ENCODE peak calls at places on chromosomes 1 and 21, in five cellular contexts. One of them, this sample, is unnamed.

GRCh38 chr1:22273686-22274681 is 131.1 kb upstream of the WNT4 start:
- DNase-seq in hepatocyte: no peak
- DNase-seq in MM.1S: no peak
- DNase-seq in psoas muscle: no peak
- DNase-seq in tibial nerve: no peak
- DNase-seq in this sample: no peak

GRCh38 chr21:15365751-15366392 is 301.1 kb upstream of the NRIP1 start:
- DNase-seq in psoas muscle: no peak
- DNase-seq in MM.1S: no peak
- DNase-seq in hepatocyte: peak
- DNase-seq in tibial nerve: no peak
- DNase-seq in this sample: no peak

GRCh38 chr1:84253891-84254290 is 47.6 kb upstream of the SAMD13 start:
- DNase-seq in tibial nerve: no peak
- DNase-seq in psoas muscle: peak
- DNase-seq in MM.1S: no peak
- DNase-seq in hepatocyte: peak
- DNase-seq in this sample: no peak

GRCh38 chr1:172429324-172430127 is 9.0 kb downstream of the C1orf105 start:
- DNase-seq in MM.1S: peak
- DNase-seq in hepatocyte: peak
- DNase-seq in psoas muscle: no peak
- DNase-seq in tibial nerve: peak
- DNase-seq in this sample: peak

GRCh38 chr21:44900559-44901251 is 20.0 kb downstream of the ITGB2 start:
- DNase-seq in psoas muscle: peak
- DNase-seq in hepatocyte: no peak
- DNase-seq in MM.1S: no peak
- DNase-seq in tibial nerve: no peak
- DNase-seq in this sample: no peak

GRCh38 chr1:54173681-54174080 is 20.9 kb upstream of the CDCP2 start:
- DNase-seq in hepatocyte: no peak
- DNase-seq in tibial nerve: no peak
- DNase-seq in psoas muscle: no peak
- DNase-seq in MM.1S: no peak
- DNase-seq in this sample: peak

GRCh38 chr1:100597784-100598183 is 59.8 kb downstream of the GPR88 start:
- DNase-seq in tibial nerve: no peak
- DNase-seq in hepatocyte: no peak
- DNase-seq in psoas muscle: no peak
- DNase-seq in MM.1S: no peak
- DNase-seq in this sample: no peak

GRCh38 chr1:175482072-175482451 is 261.3 kb downstream of the TNR start:
- DNase-seq in psoas muscle: no peak
- DNase-seq in hepatocyte: no peak
- DNase-seq in MM.1S: no peak
- DNase-seq in tibial nerve: no peak
- DNase-seq in this sample: no peak

GRCh38 chr1:184959626-184960025 is 14.7 kb downstream of the NIBAN1 start:
- DNase-seq in tibial nerve: no peak
- DNase-seq in psoas muscle: no peak
- DNase-seq in MM.1S: no peak
- DNase-seq in hepatocyte: no peak
- DNase-seq in this sample: no peak

DNA sequence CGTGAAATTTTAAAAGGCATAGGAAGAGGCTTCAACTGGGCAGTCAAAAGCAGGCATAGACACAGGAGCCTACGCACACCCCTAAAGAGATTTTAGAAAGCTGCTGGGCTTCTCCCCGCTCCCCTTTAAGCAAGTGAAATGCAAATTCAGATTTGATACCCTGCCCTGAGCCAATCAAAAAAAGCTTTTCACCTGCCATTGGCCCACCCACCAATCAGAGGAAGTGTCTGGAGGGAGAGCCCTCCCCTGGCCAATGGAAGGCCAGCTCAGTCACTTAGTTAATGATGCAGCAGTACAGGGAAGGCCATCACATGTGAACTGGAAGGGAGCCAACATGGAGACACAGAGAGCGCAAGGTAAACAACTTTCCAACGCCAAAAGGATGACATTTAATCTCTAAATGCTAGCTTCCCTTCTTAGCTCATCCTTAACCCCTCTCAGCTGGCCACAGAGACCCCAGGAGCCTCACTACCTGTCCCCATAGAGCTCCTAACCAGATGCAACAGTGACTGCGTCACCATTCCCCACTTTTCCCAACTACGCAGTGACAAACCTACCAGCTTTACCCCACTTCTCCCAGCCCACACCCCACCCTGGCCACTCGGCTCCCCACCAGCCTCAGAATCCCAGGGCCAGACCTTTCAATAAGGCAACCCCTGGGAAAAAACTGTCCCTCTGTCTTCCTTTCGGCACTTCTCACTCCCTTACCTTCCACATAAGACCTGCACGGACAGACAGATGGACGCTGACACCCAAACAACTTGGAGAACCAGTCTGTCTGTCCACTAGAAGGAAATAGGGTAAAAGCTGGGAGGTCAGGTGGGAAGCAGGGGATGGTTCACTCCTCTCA is 71.0 kb downstream of the CD46 start:
- DNase-seq in hepatocyte: peak
- DNase-seq in MM.1S: peak
- DNase-seq in psoas muscle: peak
- DNase-seq in tibial nerve: peak
- DNase-seq in this sample: no peak
- H3K4me3 ChIP-seq in hepatocyte: no peak
- H3K4me3 ChIP-seq in MM.1S: peak
- H3K4me3 ChIP-seq in psoas muscle: peak
- H3K4me3 ChIP-seq in tibial nerve: peak
- H3K4me3 ChIP-seq in this sample: no peak

DNA sequence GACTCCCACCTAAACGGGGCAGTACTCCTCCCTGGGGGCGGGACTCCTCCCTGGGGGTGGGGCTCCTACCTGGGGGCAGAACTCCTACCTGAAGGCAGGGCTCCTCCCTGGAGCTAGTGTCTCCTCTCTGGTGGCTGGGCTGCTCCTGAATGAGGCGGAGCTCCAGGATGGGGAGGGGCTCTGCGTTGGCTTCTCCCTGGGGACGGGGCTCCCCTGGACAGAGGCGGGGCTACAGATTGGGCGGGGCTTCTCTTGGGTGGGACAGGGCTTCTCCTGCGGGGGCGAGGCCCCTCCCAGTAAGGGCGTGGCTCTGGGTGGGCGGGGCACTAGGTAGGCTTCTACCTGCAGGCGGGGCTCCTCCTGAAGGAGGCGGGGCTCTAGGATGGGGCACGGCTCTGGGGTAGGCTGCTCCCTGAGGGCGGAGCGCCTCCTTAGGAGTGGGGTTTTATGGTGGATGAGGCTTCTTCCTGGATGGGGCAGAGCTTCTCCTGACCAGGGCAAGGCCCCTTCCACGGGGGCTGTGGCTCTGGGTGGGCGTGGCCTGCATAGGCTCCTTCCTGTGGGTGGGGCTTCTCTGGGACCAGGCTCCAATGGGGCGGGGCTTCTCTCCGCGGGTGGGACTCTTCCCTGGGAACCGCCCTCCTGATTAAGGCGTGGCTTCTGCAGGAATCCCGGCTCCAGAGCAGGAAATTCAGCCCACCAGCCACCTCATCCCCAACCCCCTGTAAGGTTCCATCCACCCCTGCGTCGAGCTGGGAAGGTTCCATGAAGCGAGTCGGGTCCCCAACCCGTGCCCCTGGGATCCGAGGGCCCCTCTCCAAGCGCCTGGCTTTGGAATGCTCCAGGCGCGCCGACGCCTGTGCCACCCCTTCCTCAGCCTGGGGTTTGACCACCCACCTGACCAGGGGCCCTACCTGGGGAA is 22.7 kb upstream of the ARF1 start:
- DNase-seq in hepatocyte: peak
- DNase-seq in psoas muscle: no peak
- DNase-seq in MM.1S: no peak
- DNase-seq in tibial nerve: no peak
- DNase-seq in this sample: peak
- H3K4me3 ChIP-seq in hepatocyte: no peak
- H3K4me3 ChIP-seq in psoas muscle: peak
- H3K4me3 ChIP-seq in MM.1S: no peak
- H3K4me3 ChIP-seq in tibial nerve: no peak
- H3K4me3 ChIP-seq in this sample: no peak

GRCh38 chr1:37267111-37267835 is 207.1 kb upstream of the ZC3H12A start:
- DNase-seq in psoas muscle: no peak
- DNase-seq in MM.1S: no peak
- DNase-seq in hepatocyte: no peak
- DNase-seq in tibial nerve: no peak
- DNase-seq in this sample: no peak
- H3K4me3 ChIP-seq in psoas muscle: no peak
- H3K4me3 ChIP-seq in MM.1S: no peak
- H3K4me3 ChIP-seq in hepatocyte: no peak
- H3K4me3 ChIP-seq in tibial nerve: no peak
- H3K4me3 ChIP-seq in this sample: no peak

GRCh38 chr21:32861871-32862270 is 90.3 kb upstream of the PAXBP1 start:
- DNase-seq in MM.1S: no peak
- DNase-seq in hepatocyte: no peak
- DNase-seq in tibial nerve: no peak
- DNase-seq in psoas muscle: no peak
- DNase-seq in this sample: no peak
- H3K4me3 ChIP-seq in MM.1S: no peak
- H3K4me3 ChIP-seq in hepatocyte: no peak
- H3K4me3 ChIP-seq in tibial nerve: no peak
- H3K4me3 ChIP-seq in psoas muscle: no peak
- H3K4me3 ChIP-seq in this sample: no peak

GRCh38 chr1:210330279-210330866 is 1.7 kb downstream of the HHAT start:
- DNase-seq in tibial nerve: no peak
- DNase-seq in psoas muscle: no peak
- DNase-seq in hepatocyte: peak
- DNase-seq in MM.1S: no peak
- DNase-seq in this sample: peak
- H3K4me3 ChIP-seq in tibial nerve: no peak
- H3K4me3 ChIP-seq in psoas muscle: no peak
- H3K4me3 ChIP-seq in hepatocyte: no peak
- H3K4me3 ChIP-seq in MM.1S: no peak
- H3K4me3 ChIP-seq in this sample: no peak

This sample was measured in Jurkat, Clone E6-1.